ENCODE peak calls at places on chromosome 9, in four cellular contexts. B is CD4-positive, alpha-beta T cell; F is anterior cingulate cortex; V is HFF-Myc. E is an unnamed sample.

GRCh38 chr9:8254527-8254926 is 454.9 kb upstream of the DMAC1 start:
- DNase-seq in B (no peak), F (no peak), V (no peak), E (no peak)

GRCh38 chr9:98607152-98607551 is 101.6 kb downstream of the GABBR2 start:
- DNase-seq in B (no peak), F (no peak), V (no peak), E (no peak)

GRCh38 chr9:3773661-3774060 is 247.9 kb upstream of the RFX3 start:
- DNase-seq in B (no peak), F (no peak), V (no peak), E (no peak)

GRCh38 chr9:125820100-125820804 is 73.1 kb downstream of the PBX3 start:
- DNase-seq in B (no peak), F (no peak), V (no peak), E (no peak)

GRCh38 chr9:84799231-84799630 is 129.7 kb downstream of the NTRK2 start:
- DNase-seq in B (no peak), F (no peak), V (no peak), E (no peak)

GRCh38 chr9:78618735-78619134 is 321.8 kb downstream of the PSAT1 start:
- DNase-seq in B (no peak), F (no peak), V (no peak), E (no peak)

GRCh38 chr9:89778100-89779085 is 173.6 kb downstream of the GADD45G start:
- DNase-seq in B (no peak), F (no peak), V (no peak), E (no peak)

GRCh38 chr9:93118863-93119702 is 15.0 kb downstream of the NINJ1 start:
- DNase-seq in B (no peak), F (no peak), V (no peak), E (no peak)

GRCh38 chr9:126399251-126399650 is 72.6 kb downstream of the MVB12B start:
- DNase-seq in B (no peak), F (no peak), V (no peak), E (no peak)

GRCh38 chr9:25709941-25710340 is 31.7 kb upstream of the TUSC1 start:
- DNase-seq in B (no peak), F (no peak), V (no peak), E (no peak)

GRCh38 chr9:138112090-138112748 is 234.6 kb downstream of the CACNA1B start:
- DNase-seq in B (no peak), F (no peak), V (no peak), E (peak)

GRCh38 chr9:127968717-127969383 is 11.9 kb downstream of the EEIG1 start:
- DNase-seq in B (no peak), F (no peak), V (peak), E (no peak)

GRCh38 chr9:97128919-97129318 is 90.0 kb upstream of the CTSV start:
- DNase-seq in B (no peak), F (no peak), V (no peak), E (no peak)

GRCh38 chr9:4301302-4301701 is 1.4 kb upstream of the GLIS3 start:
- DNase-seq in B (no peak), F (no peak), V (no peak), E (no peak)

GRCh38 chr9:95463145-95464060 is 53.4 kb downstream of the PTCH1 start:
- DNase-seq in B (no peak), F (no peak), V (no peak), E (no peak)

GRCh38 chr9:131008909-131009618 is at the start of gene LAMC3:
- DNase-seq in B (no peak), F (no peak), V (no peak), E (no peak)

GRCh38 chr9:97594414-97594921 is 38.7 kb downstream of the TSTD2 start:
- DNase-seq in B (no peak), F (no peak), V (no peak), E (no peak)

GRCh38 chr9:100714372-100715099 is 136.7 kb downstream of the CAVIN4 start:
- DNase-seq in B (peak), F (peak), V (peak), E (peak)

GRCh38 chr9:77224750-77225312 is 47.5 kb downstream of the VPS13A start:
- DNase-seq in B (no peak), F (no peak), V (no peak), E (no peak)

GRCh38 chr9:114681594-114682332 is at the start of gene TEX48:
- DNase-seq in B (peak), F (no peak), V (peak), E (peak)

GRCh38 chr9:15308511-15308910 is 1.5 kb upstream of the TTC39B start:
- DNase-seq in B (no peak), F (no peak), V (no peak), E (no peak)

GRCh38 chr9:129686736-129687135 is 21.3 kb downstream of the PRRX2 start:
- DNase-seq in B (no peak), F (no peak), V (no peak), E (no peak)

E was measured in putamen.